ENCODE peak calls at places on chromosomes 6 and 20, in seven cellular contexts. K is heart left ventricle, S is sigmoid colon, T is ascending aorta, H is fibroblast of the aortic adventitia, J is fibroblast of lung, G is choroid plexus epithelial cell. C is an unnamed sample.

GRCh38 chr20:59222982-59223610 is 59.5 kb downstream of the ZNF831 start:
- DNase-seq in K (no peak), S (no peak), T (no peak), H (no peak), J (peak), G (peak), C (no peak)

GRCh38 chr6:52539607-52540006 is 37.3 kb downstream of the TRAM2 start:
- DNase-seq in K (no peak), S (no peak), T (no peak), H (no peak), J (no peak), G (peak), C (peak)

GRCh38 chr6:150293423-150294280 is 75.2 kb upstream of the IYD start:
- DNase-seq in K (no peak), S (no peak), T (no peak), H (peak), J (peak), G (peak), C (peak)

GRCh38 chr6:66772785-66773184 is 1065.8 kb upstream of the EYS start:
- DNase-seq in K (no peak), S (no peak), T (no peak), H (peak), J (peak), G (peak), C (peak)

GRCh38 chr6:126075335-126076071 is 89.2 kb downstream of the TRMT11 start:
- DNase-seq in K (no peak), S (no peak), T (no peak), H (no peak), J (no peak), G (no peak), C (no peak)

GRCh38 chr6:125274935-125275334 is 26.8 kb downstream of the HDDC2 start:
- DNase-seq in K (no peak), S (no peak), T (no peak), H (no peak), J (no peak), G (no peak), C (no peak)

GRCh38 chr6:136252441-136252840 is 2.3 kb upstream of the MTFR2 start:
- DNase-seq in K (no peak), S (no peak), T (no peak), H (no peak), J (no peak), G (no peak), C (no peak)

GRCh38 chr6:22940571-22941290 is 371.4 kb downstream of the HDGFL1 start:
- DNase-seq in K (no peak), S (no peak), T (no peak), H (peak), J (peak), G (no peak), C (peak)

GRCh38 chr20:11978496-11978895 is 60.8 kb downstream of the BTBD3 start:
- DNase-seq in K (no peak), S (no peak), T (no peak), H (no peak), J (peak), G (no peak), C (no peak)

GRCh38 chr20:37543828-37544227 is 16.2 kb upstream of the BLCAP start:
- DNase-seq in K (no peak), S (no peak), T (no peak), H (peak), J (peak), G (peak), C (peak)

GRCh38 chr20:37992802-37993538 is 40.3 kb downstream of the TTI1 start:
- DNase-seq in K (peak), S (no peak), T (no peak), H (peak), J (peak), G (peak), C (peak)

GRCh38 chr6:96610019-96610418 is 47.1 kb downstream of the FHL5 start:
- DNase-seq in K (no peak), S (no peak), T (no peak), H (no peak), J (no peak), G (no peak), C (no peak)

GRCh38 chr6:13099771-13100170 is 228.6 kb downstream of the TBC1D7 start:
- DNase-seq in K (no peak), S (no peak), T (no peak), H (no peak), J (no peak), G (peak), C (no peak)
- TF ChIP-seq CTCF in K (peak), S (no peak), T (no peak), H (no peak), J (no peak), G (no peak), C (peak)

GRCh38 chr6:119856136-119856535 is 506.6 kb upstream of the MAN1A1 start:
- DNase-seq in K (no peak), S (no peak), T (no peak), H (no peak), J (peak), G (peak), C (no peak)
- H3K4me3 ChIP-seq in K (peak), S (no peak), T (no peak), H (peak), J (peak), G (no peak), C (no peak)

DNA sequence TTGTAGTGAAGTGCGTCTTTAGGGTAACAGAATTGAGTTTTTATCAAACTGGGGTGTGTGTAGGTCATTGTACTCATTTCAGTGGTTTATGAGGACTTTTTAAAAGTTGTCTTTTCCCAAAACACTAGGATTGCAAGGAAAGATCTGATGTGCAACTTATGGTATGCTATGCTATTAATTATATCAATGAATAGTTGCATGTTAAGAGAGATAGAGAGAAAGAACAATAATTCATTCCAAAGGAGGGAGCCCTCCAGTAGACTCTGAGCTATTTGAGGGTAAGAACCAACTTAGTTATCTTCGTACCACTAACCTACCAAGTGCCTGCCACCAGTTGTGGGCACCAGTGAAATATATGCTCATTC is 117.1 kb downstream of the RNF144B start:
- DNase-seq in K (no peak), S (no peak), T (no peak), H (peak), J (no peak), G (no peak), C (no peak)
- TF ChIP-seq CTCF in K (no peak), S (no peak), T (no peak), H (no peak), J (no peak), G (no peak), C (no peak)

GRCh38 chr6:148509152-148509571 is 166.5 kb downstream of the SASH1 start:
- DNase-seq in K (no peak), S (no peak), T (no peak), H (peak), J (peak), G (peak), C (peak)
- H3K4me3 ChIP-seq in K (peak), S (peak), T (peak), H (peak), J (peak), G (peak), C (peak)